ENCODE peak calls at places on chromosomes 3 and 15, in five cellular contexts. G is WERI-Rb-1, U is fibroblast of the aortic adventitia, C is tibial artery, B is AG09319. N is an unnamed sample.
A peak's percentile ranks its signal among the peaks of the same experiment; 100 is the strongest.

GRCh38 chr3:38038447-38038911 is 529 bp upstream of the DLEC1 start:
- DNase-seq in G (no peak), U (no peak), C (no peak), B (no peak), N (no peak)

GRCh38 chr15:63860161-63860954 is 26.6 kb upstream of the HERC1 start:
- DNase-seq in G (no peak), U (no peak), C (no peak), B (no peak), N (no peak)

GRCh38 chr3:46944191-46944590 is 32.4 kb downstream of the CCDC12 start:
- DNase-seq in G (no peak), U (no peak), C (no peak), B (no peak), N (no peak)

GRCh38 chr3:165854696-165855095 is 17.5 kb upstream of the BCHE start:
- DNase-seq in G (no peak), U (peak; percentile 34), C (no peak), B (no peak), N (no peak)

GRCh38 chr3:47370887-47371697 is 9.7 kb upstream of the PTPN23 start:
- DNase-seq in G (peak; percentile 35), U (no peak), C (peak; percentile 21), B (no peak), N (peak; percentile 44)

GRCh38 chr3:157700405-157700804 is 197.2 kb upstream of the VEPH1 start:
- DNase-seq in G (peak; percentile 31), U (no peak), C (no peak), B (no peak), N (no peak)

GRCh38 chr3:42122261-42123011 is 31.3 kb downstream of the TRAK1 start:
- DNase-seq in G (no peak), U (no peak), C (peak; percentile 4), B (no peak), N (no peak)

GRCh38 chr3:136067211-136067610 is 101.7 kb downstream of the PPP2R3A start:
- DNase-seq in G (no peak), U (no peak), C (no peak), B (no peak), N (no peak)

GRCh38 chr3:100429187-100429586 is 27.8 kb downstream of the LNP1 start:
- DNase-seq in G (no peak), U (no peak), C (no peak), B (no peak), N (no peak)

GRCh38 chr3:19146685-19147650 is 1.3 kb upstream of the KCNH8 start:
- DNase-seq in G (peak; percentile 92), U (peak; percentile 29), C (peak; percentile 70), B (no peak), N (peak; percentile 90)

GRCh38 chr15:57034613-57035012 is 116.2 kb downstream of the TCF12 start:
- DNase-seq in G (no peak), U (no peak), C (no peak), B (no peak), N (no peak)

GRCh38 chr3:195693428-195694216 is 27.2 kb upstream of the MUC20 start:
- DNase-seq in G (no peak), U (no peak), C (no peak), B (no peak), N (no peak)

GRCh38 chr3:15979490-15979889 is 181.7 kb upstream of the ANKRD28 start:
- DNase-seq in G (no peak), U (peak; percentile 45), C (no peak), B (no peak), N (no peak)

GRCh38 chr3:113166719-113167492 is 44.5 kb upstream of the BOC start:
- DNase-seq in G (peak; percentile 48), U (peak; percentile 69), C (peak; percentile 69), B (peak; percentile 54), N (peak; percentile 53)

GRCh38 chr3:157174265-157174615 is 14.3 kb upstream of the CCNL1 start:
- DNase-seq in G (peak; percentile 42), U (no peak), C (no peak), B (no peak), N (peak; percentile 26)

GRCh38 chr15:98154863-98155262 is 194.4 kb downstream of the ARRDC4 start:
- DNase-seq in G (no peak), U (peak; percentile 87), C (no peak), B (peak; percentile 30), N (no peak)

GRCh38 chr15:83943849-83944404 is 290.0 kb downstream of the ADAMTSL3 start:
- DNase-seq in G (no peak), U (peak; percentile 60), C (no peak), B (no peak), N (no peak)

GRCh38 chr3:51997172-51997571 is 1.5 kb upstream of the RPL29 start:
- DNase-seq in G (no peak), U (no peak), C (no peak), B (no peak), N (no peak)

GRCh38 chr3:51997935-51998596 is 2.4 kb upstream of the RPL29 start:
- DNase-seq in G (no peak), U (no peak), C (no peak), B (no peak), N (no peak)

GRCh38 chr3:51994530-51994929 is 1.2 kb downstream of the RPL29 start:
- DNase-seq in G (no peak), U (no peak), C (no peak), B (no peak), N (no peak)

GRCh38 chr3:51998774-51999173 is 3.1 kb upstream of the RPL29 start:
- DNase-seq in G (no peak), U (no peak), C (no peak), B (no peak), N (no peak)

GRCh38 chr3:51995346-51996156 is at the start of gene RPL29:
- DNase-seq in G (peak; percentile 94), U (peak; percentile 98), C (peak; percentile 95), B (peak; percentile 88), N (peak; percentile 84)
- TF ChIP-seq CTCF in G (no peak), U (no peak), C (no peak), B (peak; percentile 4), N (no peak)

GRCh38 chr3:98705694-98706093 is 57.4 kb upstream of the ST3GAL6 start:
- DNase-seq in G (no peak), U (peak; percentile 24), C (no peak), B (no peak), N (no peak)
- TF ChIP-seq CTCF in G (no peak), U (peak; percentile 12), C (no peak), B (no peak), N (no peak)

GRCh38 chr15:96625251-96625650 is 294.8 kb downstream of the NR2F2 start:
- DNase-seq in G (no peak), U (no peak), C (no peak), B (no peak), N (no peak)

GRCh38 chr15:96626936-96627577 is 296.6 kb downstream of the NR2F2 start:
- DNase-seq in G (no peak), U (no peak), C (no peak), B (no peak), N (no peak)

GRCh38 chr15:96619171-96619570 is 288.7 kb downstream of the NR2F2 start:
- DNase-seq in G (no peak), U (no peak), C (no peak), B (no peak), N (no peak)

DNA sequence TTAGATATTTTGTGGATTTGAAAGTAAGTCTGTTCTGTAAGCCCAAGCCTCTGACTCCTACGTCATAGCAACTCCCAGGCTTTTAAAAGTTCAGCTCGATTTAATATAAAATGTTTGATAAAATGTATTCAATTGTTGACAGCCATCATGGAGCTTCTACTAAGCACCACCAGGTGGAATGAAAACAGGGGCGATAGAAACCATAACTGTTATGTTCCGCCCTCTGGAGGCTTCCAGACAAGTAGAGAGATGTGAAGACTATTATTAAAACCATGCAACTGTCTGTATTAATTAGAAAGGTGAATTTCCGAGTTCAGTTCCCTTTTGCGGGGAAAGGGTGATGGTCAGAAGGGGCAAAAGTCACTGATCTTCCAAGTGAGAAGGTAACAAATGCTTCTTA is 292.2 kb downstream of the NR2F2 start:
- DNase-seq in G (no peak), U (no peak), C (no peak), B (no peak), N (no peak)
- TF ChIP-seq CTCF in G (no peak), U (no peak), C (no peak), B (no peak), N (no peak)

GRCh38 chr15:59616390-59616789 is 4.8 kb downstream of the GCNT3 start:
- DNase-seq in G (no peak), U (no peak), C (no peak), B (no peak), N (no peak)
- TF ChIP-seq CTCF in G (no peak), U (no peak), C (no peak), B (no peak), N (no peak)

GRCh38 chr15:94287794-94288246 is 56.5 kb downstream of the MCTP2 start:
- DNase-seq in G (no peak), U (no peak), C (no peak), B (no peak), N (no peak)
- TF ChIP-seq CTCF in G (no peak), U (no peak), C (no peak), B (no peak), N (no peak)

N was measured in nephron progenitor cell.